ENCODE peak calls at places on chromosomes 1 and 21, in four cellular contexts. B is cardiac fibroblast, Q is BJ, Z is GM06990. K is an unnamed sample.

GRCh38 chr1:109256085-109256484 is 6.7 kb downstream of the CELSR2 start:
- DNase-seq in B (no peak), Q (no peak), Z (no peak), K (no peak)

GRCh38 chr1:180234369-180235076 is 4.5 kb downstream of the LHX4 start:
- DNase-seq in B (no peak), Q (no peak), Z (no peak), K (no peak)

GRCh38 chr1:154940880-154941228 is 4.3 kb upstream of the PMVK start:
- DNase-seq in B (no peak), Q (no peak), Z (peak; percentile 59), K (no peak)

GRCh38 chr21:35438643-35439404 is 389.7 kb upstream of the RUNX1 start:
- DNase-seq in B (peak; percentile 21), Q (no peak), Z (peak; percentile 20), K (no peak)

GRCh38 chr1:205575294-205575885 is 56.4 kb downstream of the ELK4 start:
- DNase-seq in B (no peak), Q (no peak), Z (no peak), K (no peak)

GRCh38 chr21:36753556-36753955 is 54.6 kb downstream of the SIM2 start:
- DNase-seq in B (peak; percentile 81), Q (no peak), Z (no peak), K (peak; percentile 10)

GRCh38 chr21:35559128-35559831 is 501.0 kb downstream of the SETD4 start:
- DNase-seq in B (peak; percentile 98), Q (peak; percentile 78), Z (no peak), K (peak; percentile 90)

GRCh38 chr1:198556969-198557368 is 16.5 kb upstream of the ATP6V1G3 start:
- DNase-seq in B (no peak), Q (no peak), Z (peak; percentile 54), K (no peak)

GRCh38 chr21:45981641-45982255 is at the start of gene COL6A1:
- DNase-seq in B (peak; percentile 74), Q (no peak), Z (no peak), K (no peak)

GRCh38 chr21:40902299-40902698 is 55.3 kb upstream of the DSCAM start:
- DNase-seq in B (no peak), Q (no peak), Z (no peak), K (no peak)

GRCh38 chr1:43143441-43143888 is 28.6 kb downstream of the EBNA1BP2 start:
- DNase-seq in B (peak; percentile 22), Q (no peak), Z (no peak), K (no peak)

GRCh38 chr1:193868425-193868824 is 682.0 kb upstream of the B3GALT2 start:
- DNase-seq in B (no peak), Q (no peak), Z (no peak), K (no peak)

GRCh38 chr1:186682721-186683120 is 2.5 kb upstream of the PTGS2 start:
- DNase-seq in B (peak; percentile 76), Q (peak; percentile 4), Z (no peak), K (no peak)

GRCh38 chr1:65235867-65236805 is 73.2 kb upstream of the DNAJC6 start:
- DNase-seq in B (peak; percentile 75), Q (no peak), Z (no peak), K (no peak)

GRCh38 chr1:25037174-25038074 is 107.3 kb upstream of the RUNX3 start:
- DNase-seq in B (peak; percentile 42), Q (no peak), Z (no peak), K (no peak)

GRCh38 chr1:178238722-178239510 is 145.0 kb downstream of the RASAL2 start:
- DNase-seq in B (peak; percentile 99), Q (peak; percentile 97), Z (no peak), K (peak; percentile 99)

GRCh38 chr1:47842228-47842627 is 155.0 kb downstream of the TRABD2B start:
- DNase-seq in B (no peak), Q (no peak), Z (no peak), K (no peak)

GRCh38 chr1:230869499-230869898 is 1.2 kb upstream of the C1orf198 start:
- DNase-seq in B (peak; percentile 69), Q (no peak), Z (no peak), K (no peak)

GRCh38 chr1:228364706-228365213 is 41.9 kb downstream of the TRIM11 start:
- DNase-seq in B (no peak), Q (no peak), Z (peak; percentile 1), K (no peak)

GRCh38 chr21:46456750-46457149 is 1.9 kb upstream of the DIP2A start:
- DNase-seq in B (no peak), Q (no peak), Z (no peak), K (no peak)

GRCh38 chr1:221334082-221334481 is 407.8 kb downstream of the DUSP10 start:
- DNase-seq in B (no peak), Q (no peak), Z (no peak), K (no peak)

GRCh38 chr1:175504875-175505555 is 238.4 kb downstream of the TNR start:
- DNase-seq in B (no peak), Q (no peak), Z (no peak), K (no peak)

GRCh38 chr1:116681343-116681899 is 13.9 kb upstream of the IGSF3 start:
- DNase-seq in B (no peak), Q (no peak), Z (no peak), K (no peak)

GRCh38 chr1:116686723-116687368 is 19.3 kb upstream of the IGSF3 start:
- DNase-seq in B (no peak), Q (no peak), Z (no peak), K (no peak)

GRCh38 chr1:116690809-116691323 is 23.3 kb upstream of the IGSF3 start:
- DNase-seq in B (no peak), Q (no peak), Z (no peak), K (no peak)

GRCh38 chr1:116682641-116683221 is 15.2 kb upstream of the IGSF3 start:
- DNase-seq in B (no peak), Q (no peak), Z (no peak), K (no peak)

DNA sequence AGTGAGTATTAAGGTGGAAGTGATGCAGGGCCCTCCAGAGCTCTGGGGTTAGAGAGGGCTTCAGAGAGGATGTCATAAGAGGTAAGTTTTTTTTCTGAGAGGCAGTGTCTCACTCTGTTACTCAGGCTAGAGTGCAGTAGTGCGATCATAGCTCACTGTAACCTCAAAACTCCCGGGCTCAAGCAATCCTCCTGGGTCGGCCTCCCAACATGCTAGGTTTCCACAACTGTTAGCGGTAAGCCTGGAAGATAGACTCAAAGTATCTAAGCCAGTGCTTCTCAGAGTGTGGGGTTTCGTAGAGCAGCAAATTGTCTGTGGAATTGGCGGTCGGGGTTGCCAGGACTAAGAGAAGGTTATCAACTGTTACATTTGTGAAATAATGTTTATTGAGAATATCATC is 18.6 kb upstream of the IGSF3 start:
- DNase-seq in B (no peak), Q (no peak), Z (no peak), K (no peak)
- H3K4me3 ChIP-seq in B (no peak overlapping the region), Q (no peak overlapping the region), Z (no peak overlapping the region), K (no peak overlapping the region)

DNA sequence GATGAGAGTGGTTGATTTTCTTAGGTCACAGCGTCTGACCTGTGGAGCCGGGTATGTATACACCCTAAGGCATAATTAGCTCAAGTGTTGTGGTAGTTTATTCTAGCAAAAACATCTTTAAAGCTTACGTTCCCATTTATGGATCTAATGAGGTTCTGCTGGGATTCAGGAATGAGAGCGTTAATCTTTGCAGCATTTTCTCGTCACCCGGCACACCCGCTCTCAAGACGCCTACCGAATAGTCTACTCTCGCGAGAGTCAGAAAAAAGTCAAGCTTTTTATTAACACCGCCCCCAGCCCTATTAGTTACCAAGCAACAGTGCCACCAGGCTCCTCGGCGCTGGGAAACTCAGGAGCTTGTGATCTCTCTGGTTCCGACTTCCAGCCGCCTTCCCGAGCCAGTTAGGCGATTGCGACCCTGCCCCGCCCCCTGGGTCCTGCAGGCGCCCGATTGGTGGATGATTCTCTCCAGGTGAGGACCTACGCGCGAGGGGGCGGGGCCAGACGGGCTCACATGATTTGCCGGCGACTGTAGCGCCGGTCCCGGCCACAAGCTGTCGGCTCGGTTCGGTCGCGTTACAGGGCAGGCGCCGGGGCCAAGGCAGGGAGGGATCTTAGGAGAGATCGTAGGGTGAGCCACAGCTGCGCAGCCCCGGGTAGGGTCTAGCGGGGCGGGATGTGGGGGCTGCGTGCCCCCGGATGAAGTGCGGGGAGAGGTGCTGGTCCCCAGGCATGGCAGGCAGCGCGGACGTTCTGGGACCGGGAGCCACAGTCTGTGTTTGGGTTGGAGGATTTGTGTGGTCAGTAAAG is at the start of gene PFKFB2:
- DNase-seq in B (peak; percentile 93), Q (peak; percentile 65), Z (peak; percentile 89), K (peak; percentile 69)
- TF ChIP-seq CTCF in B (peak; percentile 0), Q (no peak), Z (no peak), K (no peak)

GRCh38 chr1:74689800-74690696 is 16.5 kb upstream of the ERICH3 start:
- DNase-seq in B (peak; percentile 75), Q (no peak), Z (no peak), K (peak; percentile 24)
- H3K4me3 ChIP-seq in B (no peak overlapping the region), Q (no peak overlapping the region), Z (no peak overlapping the region), K (no peak overlapping the region)

GRCh38 chr1:31624354-31625179 is 7.1 kb downstream of the HCRTR1 start:
- DNase-seq in B (no peak), Q (no peak), Z (no peak), K (no peak)
- TF ChIP-seq CTCF in B (no peak), Q (no peak), Z (no peak), K (no peak)

DNA sequence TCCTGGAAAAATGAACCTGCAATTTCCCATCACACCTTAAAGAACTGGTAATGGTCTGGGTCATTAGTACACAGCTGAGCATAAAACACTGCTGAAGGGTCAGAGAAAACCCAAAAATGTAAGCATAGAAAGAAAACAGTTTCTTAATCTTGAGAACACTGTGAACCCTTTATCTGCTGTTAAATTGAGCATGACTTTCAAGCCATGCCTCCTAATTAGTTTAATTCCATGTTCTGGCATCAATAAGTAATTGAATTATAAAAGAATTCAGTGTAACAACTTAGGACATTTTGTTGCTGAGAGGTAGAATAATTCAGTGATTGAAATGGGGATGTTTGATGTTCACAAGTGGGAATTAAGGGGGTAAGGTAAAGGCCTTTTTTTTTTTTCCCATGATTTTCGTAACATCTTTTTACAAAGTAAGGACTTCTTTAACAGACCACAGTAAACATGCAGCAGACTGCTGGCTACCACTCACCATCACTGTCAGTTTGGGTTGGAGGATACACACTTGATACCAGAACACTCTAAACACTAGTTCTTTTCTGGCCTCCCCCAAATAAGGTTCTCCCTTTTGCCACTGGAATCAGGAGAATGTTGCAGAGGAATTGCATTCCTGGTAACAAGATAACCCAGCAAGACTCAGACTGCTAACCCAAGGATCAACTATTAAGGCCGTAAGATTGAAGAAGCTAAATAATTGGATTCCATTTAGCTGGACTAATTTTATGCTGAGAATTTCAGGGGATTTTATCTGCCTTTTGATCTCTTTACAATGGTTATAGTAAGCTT is 3.0 kb downstream of the RWDD3 start:
- DNase-seq in B (no peak), Q (no peak), Z (no peak), K (no peak)
- H3K4me3 ChIP-seq in B (no peak overlapping the region), Q (no peak overlapping the region), Z (no peak overlapping the region), K (no peak overlapping the region)

GRCh38 chr1:159835862-159836518 is 9.3 kb downstream of the SLAMF8 start:
- DNase-seq in B (peak; percentile 22), Q (no peak), Z (no peak), K (no peak)
- TF ChIP-seq CTCF in B (peak; percentile 21), Q (no peak), Z (peak; percentile 16), K (peak; percentile 16)

K was measured in AG09309.